ENCODE peak calls at places on chromosomes 1 and 21, in six cellular contexts. Z is IMR-90, R is GM13976, J is mucosa of descending colon, S is transverse colon, M is left lung. N is an unnamed sample.

GRCh38 chr1:16220101-16220500 is 7.6 kb upstream of the ARHGEF19 start:
- DNase-seq in S (no peak), R (no peak), J (no peak), Z (no peak), M (no peak), N (no peak)

GRCh38 chr21:16082038-16082816 is 352.4 kb downstream of the USP25 start:
- DNase-seq in S (no peak), Z (peak; percentile 22), R (no peak), J (no peak), M (no peak), N (no peak)

GRCh38 chr1:159854693-159855192 is 7.7 kb downstream of the VSIG8 start:
- DNase-seq in S (peak; percentile 90), R (peak; percentile 78), Z (peak; percentile 77), M (peak; percentile 96), J (peak; percentile 89), N (peak; percentile 82)

GRCh38 chr1:207619833-207620572 is 24.9 kb upstream of the CR1L start:
- DNase-seq in M (no peak), Z (peak; percentile 51), R (peak; percentile 52), J (peak; percentile 37), S (no peak), N (peak; percentile 56)

GRCh38 chr1:20670936-20671335 is 9.8 kb upstream of the DDOST start:
- DNase-seq in S (no peak), R (no peak), Z (no peak), J (no peak), M (no peak), N (no peak)

GRCh38 chr1:104132386-104132973 is 382.8 kb downstream of the AMY1C start:
- DNase-seq in R (peak; percentile 7), J (peak; percentile 9), M (no peak), Z (peak; percentile 1), S (no peak), N (peak; percentile 4)

GRCh38 chr1:84298688-84299535 is 2.6 kb upstream of the SAMD13 start:
- DNase-seq in R (peak; percentile 69), J (peak; percentile 68), M (peak; percentile 84), S (peak; percentile 49), Z (no peak), N (peak; percentile 72)

GRCh38 chr1:226397011-226397926 is 10.6 kb downstream of the PARP1 start:
- DNase-seq in S (no peak), M (no peak), R (no peak), Z (no peak), J (no peak), N (no peak)

GRCh38 chr1:147266381-147266780 is 23.9 kb downstream of the CHD1L start:
- DNase-seq in S (no peak), M (no peak), J (no peak), Z (no peak), R (no peak), N (no peak)

GRCh38 chr1:241639653-241640148 is 468 bp downstream of the CHML start:
- DNase-seq in Z (no peak), M (peak; percentile 86), J (peak; percentile 30), R (no peak), S (peak; percentile 42), N (no peak)

GRCh38 chr1:119829636-119830035 is 18.4 kb upstream of the REG4 start:
- DNase-seq in S (no peak), Z (no peak), J (no peak), R (no peak), M (no peak), N (no peak)

GRCh38 chr1:55955237-55955636 is 624.1 kb downstream of the PLPP3 start:
- DNase-seq in Z (peak; percentile 76), M (no peak), J (no peak), S (no peak), R (no peak), N (no peak)

GRCh38 chr1:79551321-79551720 is 544.8 kb upstream of the ADGRL4 start:
- DNase-seq in M (no peak), J (no peak), S (no peak), R (no peak), Z (peak; percentile 52), N (no peak)

GRCh38 chr1:207949571-207950195 is 38.8 kb upstream of the CD34 start:
- DNase-seq in M (no peak), Z (no peak), R (no peak), S (no peak), J (no peak), N (no peak)

GRCh38 chr1:215399787-215400186 is 167.3 kb upstream of the KCTD3 start:
- DNase-seq in S (no peak), Z (no peak), R (no peak), M (no peak), J (no peak), N (no peak)

GRCh38 chr1:112332751-112333150 is 63.3 kb upstream of the CTTNBP2NL start:
- DNase-seq in J (no peak), M (no peak), Z (no peak), S (no peak), R (no peak), N (no peak)

GRCh38 chr1:211829343-211830054 is 1.1 kb downstream of the LPGAT1 start:
- DNase-seq in Z (no peak), S (peak; percentile 27), J (peak; percentile 24), R (no peak), M (no peak), N (no peak)

GRCh38 chr1:10622896-10623295 is 148.1 kb downstream of the PEX14 start:
- DNase-seq in Z (no peak), R (no peak), S (no peak), J (no peak), M (no peak), N (no peak)

GRCh38 chr1:172405912-172406311 is 14.6 kb upstream of the C1orf105 start:
- DNase-seq in J (no peak), M (no peak), Z (no peak), S (no peak), R (no peak), N (no peak)

GRCh38 chr1:151056149-151056548 is 3.3 kb downstream of the CDC42SE1 start:
- DNase-seq in R (no peak), S (no peak), M (no peak), J (peak; percentile 24), Z (no peak), N (no peak)

DNA sequence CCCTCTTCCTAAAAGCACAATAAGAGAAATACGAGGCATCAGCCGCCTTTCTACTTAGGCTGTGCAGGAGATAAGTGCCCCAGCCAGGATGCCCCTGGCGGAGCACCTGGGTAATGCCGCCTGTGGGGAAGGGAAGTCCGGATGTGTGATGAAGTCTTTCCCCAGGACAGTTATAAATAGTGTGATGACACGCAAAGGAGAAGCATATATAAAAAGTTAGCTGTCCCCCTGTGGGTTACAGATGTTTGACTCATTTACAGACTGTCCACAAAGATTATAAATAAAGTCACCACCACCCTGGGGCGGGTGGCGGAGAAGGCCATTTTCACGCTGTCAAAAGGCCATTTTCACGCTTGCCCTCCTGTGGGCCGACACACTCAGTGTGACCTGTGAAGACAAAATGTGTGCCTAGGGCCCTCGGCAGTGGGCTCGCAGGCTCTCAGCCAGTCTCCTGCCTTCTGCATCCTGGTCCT is 6.3 kb downstream of the KCNN3 start:
- DNase-seq in M (no peak), R (peak; percentile 81), S (peak; percentile 58), J (peak; percentile 52), Z (peak; percentile 75), N (peak; percentile 77)
- TF ChIP-seq CTCF in M (peak; percentile 54), R (peak; percentile 79), S (peak; percentile 58), J (peak; percentile 63), Z (peak; percentile 71), N (peak; percentile 71)

DNA sequence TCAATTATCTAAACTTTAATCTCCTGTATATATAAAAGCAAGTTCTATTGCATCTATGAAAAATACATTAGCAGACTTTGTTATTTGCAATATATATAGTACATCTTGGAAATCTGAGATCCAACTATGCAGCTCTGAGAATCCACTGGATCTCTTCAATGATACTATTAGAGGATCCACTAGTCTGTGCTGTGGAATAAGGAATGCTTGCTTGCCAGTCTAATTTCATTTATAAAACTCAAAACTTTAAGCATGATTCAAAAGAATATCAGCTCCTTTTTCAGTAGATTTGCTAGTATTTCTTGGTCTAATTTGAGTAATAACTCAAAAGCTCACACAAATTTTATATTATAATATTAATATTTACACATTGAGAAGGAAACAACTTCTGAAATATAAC is 115.1 kb downstream of the SPATA6 start:
- DNase-seq in R (no peak), Z (no peak), S (no peak), J (no peak), M (no peak), N (no peak)
- TF ChIP-seq CTCF in R (no peak), Z (no peak), S (no peak), J (no peak), M (no peak), N (no peak)

GRCh38 chr1:156852414-156852874 is 6.5 kb downstream of the INSRR start:
- DNase-seq in J (peak; percentile 51), S (peak; percentile 34), M (no peak), Z (peak; percentile 27), R (no peak), N (no peak)

GRCh38 chr1:156856282-156856785 is 2.6 kb downstream of the INSRR start:
- DNase-seq in M (no peak), J (no peak), Z (no peak), S (no peak), R (no peak), N (no peak)

GRCh38 chr1:156853761-156854160 is 5.2 kb downstream of the INSRR start:
- DNase-seq in S (no peak), Z (no peak), M (no peak), J (no peak), R (no peak), N (no peak)

GRCh38 chr1:156851779-156852413 is 7.0 kb downstream of the INSRR start:
- DNase-seq in M (no peak), S (no peak), R (no peak), J (no peak), Z (no peak), N (no peak)

DNA sequence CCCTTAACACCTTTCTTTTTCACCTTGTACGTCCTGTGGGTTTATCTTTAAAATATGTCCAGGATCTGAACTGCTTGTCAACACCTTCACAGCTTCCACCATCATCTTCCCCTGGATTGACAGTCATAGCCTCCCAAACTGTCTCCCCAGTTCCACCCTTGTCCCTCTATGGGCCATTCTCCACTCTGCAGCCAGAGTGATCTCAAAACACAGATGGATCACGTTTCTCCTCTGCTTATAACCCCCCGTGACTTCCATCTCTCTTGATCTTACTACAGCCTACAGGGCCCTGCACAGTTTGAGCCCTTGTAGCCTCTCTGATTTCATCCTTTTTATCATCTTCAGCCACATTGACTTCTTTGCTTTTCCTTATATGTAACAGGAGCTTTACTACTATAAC is 4.3 kb downstream of the INSRR start:
- DNase-seq in S (no peak), M (no peak), R (no peak), Z (no peak), J (no peak), N (no peak)
- TF ChIP-seq CTCF in S (no peak), M (no peak), R (no peak), Z (no peak), J (no peak), N (no peak)

GRCh38 chr21:29073222-29074006 is at the start of gene CCT8:
- DNase-seq in J (peak; percentile 99), R (peak; percentile 95), M (peak; percentile 98), S (peak; percentile 99), Z (peak; percentile 100), N (peak; percentile 95)
- TF ChIP-seq CTCF in J (no peak), R (no peak), M (no peak), S (no peak), Z (no peak), N (no peak)

GRCh38 chr1:17664322-17664721 is 90.8 kb upstream of the ACTL8 start:
- DNase-seq in R (no peak), J (no peak), S (no peak), M (no peak), Z (no peak), N (no peak)
- TF ChIP-seq CTCF in R (no peak), J (no peak), S (no peak), M (no peak), Z (no peak), N (no peak)

N was measured in GM13977.